ENCODE peak calls at places on chromosomes 2 and 18, in eight cellular contexts. One of them, this sample, is unnamed.

GRCh38 chr2:233267516-233268245 is 16.2 kb downstream of the ATG16L1 start:
- DNase-seq in GM18507: no peak
- DNase-seq in activated effector memory CD4-positive, alpha-beta T cell treated with Interleukin-2 at 50 U/mL for 16 hours: peak; percentile 75
- DNase-seq in neural progenitor cell: no peak
- DNase-seq in AG09309: no peak
- DNase-seq in activated naive CD8-positive, alpha-beta T cell treated with anti-CD3 and anti-CD28 coated beads for 36 hours: peak; percentile 72
- DNase-seq in iris pigment epithelial cell: no peak
- DNase-seq in dorsolateral prefrontal cortex: no peak
- DNase-seq in this sample: no peak

GRCh38 chr2:75551434-75551833 is 9.3 kb downstream of the EVA1A start:
- DNase-seq in GM18507: no peak
- DNase-seq in neural progenitor cell: no peak
- DNase-seq in activated naive CD8-positive, alpha-beta T cell treated with anti-CD3 and anti-CD28 coated beads for 36 hours: no peak
- DNase-seq in activated effector memory CD4-positive, alpha-beta T cell treated with Interleukin-2 at 50 U/mL for 16 hours: no peak
- DNase-seq in AG09309: no peak
- DNase-seq in iris pigment epithelial cell: no peak
- DNase-seq in dorsolateral prefrontal cortex: no peak
- DNase-seq in this sample: no peak

GRCh38 chr2:118078734-118079133 is 9.5 kb upstream of the INSIG2 start:
- DNase-seq in GM18507: no peak
- DNase-seq in activated effector memory CD4-positive, alpha-beta T cell treated with Interleukin-2 at 50 U/mL for 16 hours: no peak
- DNase-seq in neural progenitor cell: no peak
- DNase-seq in activated naive CD8-positive, alpha-beta T cell treated with anti-CD3 and anti-CD28 coated beads for 36 hours: no peak
- DNase-seq in iris pigment epithelial cell: no peak
- DNase-seq in AG09309: no peak
- DNase-seq in dorsolateral prefrontal cortex: no peak
- DNase-seq in this sample: no peak

GRCh38 chr2:227528803-227529202 is 56.8 kb downstream of the AGFG1 start:
- DNase-seq in neural progenitor cell: no peak
- DNase-seq in AG09309: no peak
- DNase-seq in activated naive CD8-positive, alpha-beta T cell treated with anti-CD3 and anti-CD28 coated beads for 36 hours: no peak
- DNase-seq in iris pigment epithelial cell: no peak
- DNase-seq in GM18507: no peak
- DNase-seq in dorsolateral prefrontal cortex: no peak
- DNase-seq in activated effector memory CD4-positive, alpha-beta T cell treated with Interleukin-2 at 50 U/mL for 16 hours: no peak
- DNase-seq in this sample: no peak

GRCh38 chr2:238994876-238995275 is 147.0 kb downstream of the TWIST2 start:
- DNase-seq in dorsolateral prefrontal cortex: no peak
- DNase-seq in iris pigment epithelial cell: no peak
- DNase-seq in GM18507: no peak
- DNase-seq in activated naive CD8-positive, alpha-beta T cell treated with anti-CD3 and anti-CD28 coated beads for 36 hours: no peak
- DNase-seq in activated effector memory CD4-positive, alpha-beta T cell treated with Interleukin-2 at 50 U/mL for 16 hours: no peak
- DNase-seq in AG09309: no peak
- DNase-seq in neural progenitor cell: no peak
- DNase-seq in this sample: no peak

GRCh38 chr18:80097201-80097600 is 11.9 kb upstream of the ADNP2 start:
- DNase-seq in iris pigment epithelial cell: no peak
- DNase-seq in GM18507: no peak
- DNase-seq in activated effector memory CD4-positive, alpha-beta T cell treated with Interleukin-2 at 50 U/mL for 16 hours: no peak
- DNase-seq in dorsolateral prefrontal cortex: no peak
- DNase-seq in AG09309: no peak
- DNase-seq in activated naive CD8-positive, alpha-beta T cell treated with anti-CD3 and anti-CD28 coated beads for 36 hours: no peak
- DNase-seq in neural progenitor cell: no peak
- DNase-seq in this sample: no peak

GRCh38 chr18:13564579-13564978 is 161.8 kb downstream of the FAM210A start:
- DNase-seq in dorsolateral prefrontal cortex: no peak
- DNase-seq in neural progenitor cell: no peak
- DNase-seq in AG09309: no peak
- DNase-seq in GM18507: no peak
- DNase-seq in activated effector memory CD4-positive, alpha-beta T cell treated with Interleukin-2 at 50 U/mL for 16 hours: no peak
- DNase-seq in iris pigment epithelial cell: no peak
- DNase-seq in activated naive CD8-positive, alpha-beta T cell treated with anti-CD3 and anti-CD28 coated beads for 36 hours: no peak
- DNase-seq in this sample: no peak

GRCh38 chr2:220785181-220785580 is 786.9 kb downstream of the EPHA4 start:
- DNase-seq in activated effector memory CD4-positive, alpha-beta T cell treated with Interleukin-2 at 50 U/mL for 16 hours: no peak
- DNase-seq in activated naive CD8-positive, alpha-beta T cell treated with anti-CD3 and anti-CD28 coated beads for 36 hours: no peak
- DNase-seq in iris pigment epithelial cell: no peak
- DNase-seq in neural progenitor cell: no peak
- DNase-seq in dorsolateral prefrontal cortex: no peak
- DNase-seq in AG09309: no peak
- DNase-seq in GM18507: no peak
- DNase-seq in this sample: no peak

GRCh38 chr2:111918383-111918806 is 20.0 kb downstream of the MERTK start:
- DNase-seq in GM18507: no peak
- DNase-seq in neural progenitor cell: no peak
- DNase-seq in dorsolateral prefrontal cortex: no peak
- DNase-seq in iris pigment epithelial cell: peak; percentile 89
- DNase-seq in activated naive CD8-positive, alpha-beta T cell treated with anti-CD3 and anti-CD28 coated beads for 36 hours: no peak
- DNase-seq in activated effector memory CD4-positive, alpha-beta T cell treated with Interleukin-2 at 50 U/mL for 16 hours: no peak
- DNase-seq in AG09309: peak; percentile 68
- DNase-seq in this sample: peak; percentile 82

GRCh38 chr2:47695800-47696477 is 87.0 kb upstream of the MSH6 start:
- DNase-seq in iris pigment epithelial cell: no peak
- DNase-seq in dorsolateral prefrontal cortex: no peak
- DNase-seq in AG09309: no peak
- DNase-seq in GM18507: no peak
- DNase-seq in activated effector memory CD4-positive, alpha-beta T cell treated with Interleukin-2 at 50 U/mL for 16 hours: no peak
- DNase-seq in neural progenitor cell: peak; percentile 58
- DNase-seq in activated naive CD8-positive, alpha-beta T cell treated with anti-CD3 and anti-CD28 coated beads for 36 hours: no peak
- DNase-seq in this sample: no peak

GRCh38 chr2:119719261-119719627 is 40.2 kb downstream of the TMEM177 start:
- DNase-seq in activated naive CD8-positive, alpha-beta T cell treated with anti-CD3 and anti-CD28 coated beads for 36 hours: no peak
- DNase-seq in dorsolateral prefrontal cortex: no peak
- DNase-seq in AG09309: no peak
- DNase-seq in GM18507: no peak
- DNase-seq in activated effector memory CD4-positive, alpha-beta T cell treated with Interleukin-2 at 50 U/mL for 16 hours: no peak
- DNase-seq in iris pigment epithelial cell: no peak
- DNase-seq in neural progenitor cell: no peak
- DNase-seq in this sample: no peak

GRCh38 chr2:174606336-174606735 is 8.7 kb upstream of the WIPF1 start:
- DNase-seq in activated effector memory CD4-positive, alpha-beta T cell treated with Interleukin-2 at 50 U/mL for 16 hours: peak; percentile 33
- DNase-seq in neural progenitor cell: no peak
- DNase-seq in iris pigment epithelial cell: peak; percentile 89
- DNase-seq in AG09309: peak; percentile 80
- DNase-seq in activated naive CD8-positive, alpha-beta T cell treated with anti-CD3 and anti-CD28 coated beads for 36 hours: peak; percentile 44
- DNase-seq in GM18507: no peak
- DNase-seq in dorsolateral prefrontal cortex: no peak
- DNase-seq in this sample: peak; percentile 55

GRCh38 chr2:183024701-183025100 is 13.6 kb downstream of the NCKAP1 start:
- DNase-seq in activated effector memory CD4-positive, alpha-beta T cell treated with Interleukin-2 at 50 U/mL for 16 hours: no peak
- DNase-seq in AG09309: no peak
- DNase-seq in activated naive CD8-positive, alpha-beta T cell treated with anti-CD3 and anti-CD28 coated beads for 36 hours: no peak
- DNase-seq in iris pigment epithelial cell: peak; percentile 38
- DNase-seq in GM18507: no peak
- DNase-seq in dorsolateral prefrontal cortex: no peak
- DNase-seq in neural progenitor cell: no peak
- DNase-seq in this sample: peak; percentile 16

GRCh38 chr2:127640082-127641072 is 5.6 kb upstream of the GPR17 start:
- DNase-seq in iris pigment epithelial cell: no peak
- DNase-seq in GM18507: peak; percentile 42
- DNase-seq in AG09309: no peak
- DNase-seq in activated effector memory CD4-positive, alpha-beta T cell treated with Interleukin-2 at 50 U/mL for 16 hours: peak; percentile 16
- DNase-seq in neural progenitor cell: peak; percentile 56
- DNase-seq in dorsolateral prefrontal cortex: no peak
- DNase-seq in activated naive CD8-positive, alpha-beta T cell treated with anti-CD3 and anti-CD28 coated beads for 36 hours: peak; percentile 37
- DNase-seq in this sample: no peak

GRCh38 chr2:20348542-20348941 is 2.1 kb downstream of the PUM2 start:
- DNase-seq in AG09309: no peak
- DNase-seq in iris pigment epithelial cell: no peak
- DNase-seq in activated naive CD8-positive, alpha-beta T cell treated with anti-CD3 and anti-CD28 coated beads for 36 hours: no peak
- DNase-seq in GM18507: no peak
- DNase-seq in dorsolateral prefrontal cortex: no peak
- DNase-seq in neural progenitor cell: peak; percentile 20
- DNase-seq in activated effector memory CD4-positive, alpha-beta T cell treated with Interleukin-2 at 50 U/mL for 16 hours: no peak
- DNase-seq in this sample: no peak

GRCh38 chr2:238101891-238102841 is 2.0 kb downstream of the ESPNL start:
- DNase-seq in neural progenitor cell: no peak
- DNase-seq in AG09309: no peak
- DNase-seq in dorsolateral prefrontal cortex: no peak
- DNase-seq in GM18507: no peak
- DNase-seq in activated naive CD8-positive, alpha-beta T cell treated with anti-CD3 and anti-CD28 coated beads for 36 hours: no peak
- DNase-seq in activated effector memory CD4-positive, alpha-beta T cell treated with Interleukin-2 at 50 U/mL for 16 hours: no peak
- DNase-seq in iris pigment epithelial cell: no peak
- DNase-seq in this sample: no peak

GRCh38 chr2:28452534-28453081 is 43.3 kb upstream of the PLB1 start:
- DNase-seq in GM18507: peak; percentile 30
- DNase-seq in AG09309: no peak
- DNase-seq in iris pigment epithelial cell: peak; percentile 22
- DNase-seq in activated effector memory CD4-positive, alpha-beta T cell treated with Interleukin-2 at 50 U/mL for 16 hours: peak; percentile 55
- DNase-seq in neural progenitor cell: peak; percentile 80
- DNase-seq in dorsolateral prefrontal cortex: peak; percentile 67
- DNase-seq in activated naive CD8-positive, alpha-beta T cell treated with anti-CD3 and anti-CD28 coated beads for 36 hours: peak; percentile 75
- DNase-seq in this sample: peak; percentile 65

GRCh38 chr2:215479536-215480240 is 43.8 kb upstream of the FN1 start:
- DNase-seq in GM18507: no peak
- DNase-seq in dorsolateral prefrontal cortex: no peak
- DNase-seq in neural progenitor cell: no peak
- DNase-seq in AG09309: no peak
- DNase-seq in activated effector memory CD4-positive, alpha-beta T cell treated with Interleukin-2 at 50 U/mL for 16 hours: no peak
- DNase-seq in activated naive CD8-positive, alpha-beta T cell treated with anti-CD3 and anti-CD28 coated beads for 36 hours: no peak
- DNase-seq in iris pigment epithelial cell: no peak
- DNase-seq in this sample: no peak

GRCh38 chr18:5895886-5896740 is 791 bp upstream of the TMEM200C start:
- DNase-seq in AG09309: no peak
- DNase-seq in neural progenitor cell: peak; percentile 86
- DNase-seq in dorsolateral prefrontal cortex: peak; percentile 52
- DNase-seq in GM18507: no peak
- DNase-seq in activated effector memory CD4-positive, alpha-beta T cell treated with Interleukin-2 at 50 U/mL for 16 hours: no peak
- DNase-seq in iris pigment epithelial cell: peak; percentile 7
- DNase-seq in activated naive CD8-positive, alpha-beta T cell treated with anti-CD3 and anti-CD28 coated beads for 36 hours: peak; percentile 5
- DNase-seq in this sample: no peak

GRCh38 chr2:9753276-9753600 is 90.0 kb upstream of the TAF1B start:
- DNase-seq in dorsolateral prefrontal cortex: no peak
- DNase-seq in AG09309: peak; percentile 88
- DNase-seq in GM18507: peak; percentile 67
- DNase-seq in iris pigment epithelial cell: peak; percentile 90
- DNase-seq in neural progenitor cell: peak; percentile 42
- DNase-seq in activated naive CD8-positive, alpha-beta T cell treated with anti-CD3 and anti-CD28 coated beads for 36 hours: peak; percentile 30
- DNase-seq in activated effector memory CD4-positive, alpha-beta T cell treated with Interleukin-2 at 50 U/mL for 16 hours: peak; percentile 47
- DNase-seq in this sample: peak; percentile 94

GRCh38 chr18:35688757-35689156 is 107.2 kb downstream of the GALNT1 start:
- DNase-seq in GM18507: no peak
- DNase-seq in activated naive CD8-positive, alpha-beta T cell treated with anti-CD3 and anti-CD28 coated beads for 36 hours: no peak
- DNase-seq in activated effector memory CD4-positive, alpha-beta T cell treated with Interleukin-2 at 50 U/mL for 16 hours: no peak
- DNase-seq in dorsolateral prefrontal cortex: no peak
- DNase-seq in iris pigment epithelial cell: no peak
- DNase-seq in neural progenitor cell: no peak
- DNase-seq in AG09309: no peak
- DNase-seq in this sample: peak; percentile 9

GRCh38 chr2:19810637-19811036 is 91.1 kb downstream of the TTC32 start:
- DNase-seq in dorsolateral prefrontal cortex: no peak
- DNase-seq in AG09309: no peak
- DNase-seq in activated naive CD8-positive, alpha-beta T cell treated with anti-CD3 and anti-CD28 coated beads for 36 hours: no peak
- DNase-seq in activated effector memory CD4-positive, alpha-beta T cell treated with Interleukin-2 at 50 U/mL for 16 hours: no peak
- DNase-seq in neural progenitor cell: no peak
- DNase-seq in iris pigment epithelial cell: no peak
- DNase-seq in GM18507: no peak
- DNase-seq in this sample: peak; percentile 26

GRCh38 chr18:31325051-31325450 is 7.1 kb downstream of the DSG1 start:
- DNase-seq in dorsolateral prefrontal cortex: no peak
- DNase-seq in neural progenitor cell: no peak
- DNase-seq in activated naive CD8-positive, alpha-beta T cell treated with anti-CD3 and anti-CD28 coated beads for 36 hours: no peak
- DNase-seq in activated effector memory CD4-positive, alpha-beta T cell treated with Interleukin-2 at 50 U/mL for 16 hours: no peak
- DNase-seq in AG09309: no peak
- DNase-seq in iris pigment epithelial cell: peak; percentile 68
- DNase-seq in GM18507: no peak
- DNase-seq in this sample: peak; percentile 80

GRCh38 chr2:177296047-177296446 is 31.5 kb upstream of the NFE2L2 start:
- DNase-seq in iris pigment epithelial cell: no peak
- DNase-seq in activated naive CD8-positive, alpha-beta T cell treated with anti-CD3 and anti-CD28 coated beads for 36 hours: no peak
- DNase-seq in neural progenitor cell: no peak
- DNase-seq in AG09309: no peak
- DNase-seq in activated effector memory CD4-positive, alpha-beta T cell treated with Interleukin-2 at 50 U/mL for 16 hours: no peak
- DNase-seq in dorsolateral prefrontal cortex: no peak
- DNase-seq in GM18507: peak; percentile 26
- DNase-seq in this sample: peak; percentile 66

GRCh38 chr2:179186126-179186525 is 78.5 kb downstream of the SESTD1 start:
- DNase-seq in GM18507: no peak
- DNase-seq in iris pigment epithelial cell: peak; percentile 68
- DNase-seq in activated effector memory CD4-positive, alpha-beta T cell treated with Interleukin-2 at 50 U/mL for 16 hours: no peak
- DNase-seq in AG09309: no peak
- DNase-seq in neural progenitor cell: no peak
- DNase-seq in activated naive CD8-positive, alpha-beta T cell treated with anti-CD3 and anti-CD28 coated beads for 36 hours: no peak
- DNase-seq in dorsolateral prefrontal cortex: no peak
- DNase-seq in this sample: peak; percentile 11

GRCh38 chr18:12391487-12392136 is 14.6 kb upstream of the AFG3L2 start:
- DNase-seq in activated effector memory CD4-positive, alpha-beta T cell treated with Interleukin-2 at 50 U/mL for 16 hours: no peak
- DNase-seq in neural progenitor cell: peak; percentile 76
- DNase-seq in GM18507: no peak
- DNase-seq in AG09309: no peak
- DNase-seq in iris pigment epithelial cell: peak; percentile 73
- DNase-seq in dorsolateral prefrontal cortex: peak; percentile 61
- DNase-seq in activated naive CD8-positive, alpha-beta T cell treated with anti-CD3 and anti-CD28 coated beads for 36 hours: peak; percentile 43
- DNase-seq in this sample: peak; percentile 82

GRCh38 chr2:234702731-234703225 is 205.9 kb upstream of the ARL4C start:
- DNase-seq in activated effector memory CD4-positive, alpha-beta T cell treated with Interleukin-2 at 50 U/mL for 16 hours: no peak
- DNase-seq in dorsolateral prefrontal cortex: no peak
- DNase-seq in GM18507: no peak
- DNase-seq in neural progenitor cell: no peak
- DNase-seq in AG09309: no peak
- DNase-seq in activated naive CD8-positive, alpha-beta T cell treated with anti-CD3 and anti-CD28 coated beads for 36 hours: no peak
- DNase-seq in iris pigment epithelial cell: no peak
- DNase-seq in this sample: no peak

GRCh38 chr2:156784034-156784433 is 347.9 kb downstream of the GPD2 start:
- DNase-seq in dorsolateral prefrontal cortex: no peak
- DNase-seq in iris pigment epithelial cell: no peak
- DNase-seq in activated effector memory CD4-positive, alpha-beta T cell treated with Interleukin-2 at 50 U/mL for 16 hours: no peak
- DNase-seq in neural progenitor cell: no peak
- DNase-seq in GM18507: no peak
- DNase-seq in activated naive CD8-positive, alpha-beta T cell treated with anti-CD3 and anti-CD28 coated beads for 36 hours: no peak
- DNase-seq in AG09309: no peak
- DNase-seq in this sample: no peak

This sample was measured in cardiac fibroblast.